ENCODE peak calls at places on chromosomes 6 and 20, in five cellular contexts. G is stimulated activated naive CD8-positive, alpha-beta T cell treated with anti-CD3 and anti-CD28 coated beads, Interleukin-15, Interleukin-2, amounts not matched to agents 100 U/mL and 50 U/mL, for 24 hours; J is left lung; K is natural killer cell; B is stimulated activated effector memory CD8-positive, alpha-beta T cell treated with anti-CD3 and anti-CD28 coated beads, Interleukin-12 subunit alpha, Interleukin-12 subunit beta, amount 100 ng/mL, for 72 hours. X is an unnamed sample.

GRCh38 chr6:36608788-36609563 is 14.8 kb downstream of the SRSF3 start:
- ATAC-seq in G (no peak), J (no peak), K (no peak), B (no peak), X (no peak)

GRCh38 chr6:126039284-126039683 is 52.9 kb downstream of the TRMT11 start:
- ATAC-seq in G (no peak), J (no peak), K (no peak), B (no peak), X (no peak)

GRCh38 chr6:136250686-136251008 is 536 bp upstream of the MTFR2 start:
- ATAC-seq in G (no peak), J (peak), K (peak), B (peak), X (peak)

GRCh38 chr6:31025595-31025994 is 15.3 kb downstream of the MUC22 start:
- ATAC-seq in G (no peak), J (no peak), K (no peak), B (peak), X (no peak)

GRCh38 chr6:75210885-75211739 is 5.3 kb upstream of the COL12A1 start:
- ATAC-seq in G (no peak), J (peak), K (peak), B (no peak), X (peak)

GRCh38 chr6:154890874-154891273 is 104.2 kb upstream of the TIAM2 start:
- ATAC-seq in G (peak), J (no peak), K (no peak), B (no peak), X (peak)

GRCh38 chr20:23356203-23356602 is 5.6 kb downstream of the NXT1 start:
- ATAC-seq in G (no peak), J (no peak), K (no peak), B (no peak), X (no peak)

GRCh38 chr6:2732503-2733089 is 18.1 kb downstream of the MYLK4 start:
- ATAC-seq in G (no peak), J (peak), K (no peak), B (no peak), X (no peak)

GRCh38 chr20:17957505-17958325 is 10.9 kb downstream of the SNX5 start:
- ATAC-seq in G (no peak), J (peak), K (no peak), B (no peak), X (no peak)

GRCh38 chr6:162448294-162448693 is 279.3 kb downstream of the PRKN start:
- ATAC-seq in G (no peak), J (no peak), K (no peak), B (no peak), X (no peak)

GRCh38 chr6:27092316-27092692 is 155.2 kb upstream of the PRSS16 start:
- ATAC-seq in G (no peak), J (no peak), K (no peak), B (no peak), X (no peak)

GRCh38 chr20:21518292-21518991 is 4.6 kb upstream of the NKX2-2 start:
- ATAC-seq in G (no peak), J (peak), K (no peak), B (no peak), X (no peak)

GRCh38 chr6:82744286-82745015 is 321.2 kb downstream of the UBE3D start:
- ATAC-seq in G (no peak), J (no peak), K (no peak), B (no peak), X (no peak)

GRCh38 chr20:62529916-62530642 is 54.3 kb upstream of the GATA5 start:
- ATAC-seq in G (no peak), J (no peak), K (no peak), B (no peak), X (no peak)

GRCh38 chr6:150346346-150346745 is 22.5 kb upstream of the IYD start:
- ATAC-seq in G (no peak), J (no peak), K (no peak), B (no peak), X (no peak)

GRCh38 chr6:152233547-152234320 is 403.4 kb downstream of the SYNE1 start:
- ATAC-seq in G (peak), J (no peak), K (no peak), B (peak), X (peak)

GRCh38 chr6:93418448-93419303 is 683 bp downstream of the EPHA7 start:
- ATAC-seq in G (no peak), J (peak), K (no peak), B (peak), X (no peak)

GRCh38 chr6:33894438-33894837 is 90.6 kb upstream of the MLN start:
- ATAC-seq in G (no peak), J (no peak), K (no peak), B (no peak), X (no peak)

GRCh38 chr6:89079611-89080213 is 839 bp upstream of the PNRC1 start:
- ATAC-seq in G (peak), J (peak), K (peak), B (peak), X (peak)

GRCh38 chr6:75284285-75285155 is at the start of gene TMEM30A:
- ATAC-seq in G (peak), J (peak), K (peak), B (peak), X (peak)

GRCh38 chr20:9609892-9610502 is 95.6 kb downstream of the LAMP5 start:
- ATAC-seq in G (no peak), J (peak), K (peak), B (no peak), X (no peak)

GRCh38 chr20:59258103-59258705 is 42.2 kb upstream of the EDN3 start:
- ATAC-seq in G (no peak), J (no peak), K (no peak), B (peak), X (peak)

GRCh38 chr6:167506443-167507231 is 181.8 kb downstream of the TTLL2 start:
- ATAC-seq in G (no peak), J (no peak), K (no peak), B (no peak), X (no peak)

GRCh38 chr20:59385038-59385437 is 84.6 kb downstream of the EDN3 start:
- ATAC-seq in G (no peak), J (no peak), K (peak), B (peak), X (no peak)

GRCh38 chr6:113734886-113735481 is 122.2 kb upstream of the MARCKS start:
- ATAC-seq in G (peak), J (no peak), K (no peak), B (peak), X (peak)

GRCh38 chr20:39745380-39745779 is 783.2 kb downstream of the DHX35 start:
- ATAC-seq in G (no peak), J (no peak), K (no peak), B (no peak), X (no peak)

GRCh38 chr6:3287976-3288707 is 29.4 kb downstream of the PSMG4 start:
- ATAC-seq in G (no peak), J (no peak), K (no peak), B (no peak), X (no peak)

GRCh38 chr20:50588034-50588736 is 78.0 kb downstream of the PTPN1 start:
- ATAC-seq in G (peak), J (peak), K (peak), B (peak), X (peak)

X was measured in activated T-helper 17 cell treated with anti-CD3 and anti-CD28 coated beads, Interleukin-2, amount 50 U/mL, for 72 hours.